ENCODE peak calls at places on chromosomes 1 and 21, in nine cellular contexts. X, H, O, E, S, C, I, G and N are unnamed samples.

GRCh38 chr1:54254055-54254454 is 54.1 kb downstream of the MRPL37 start:
- DNase-seq in X (no peak), H (no peak), O (no peak), E (no peak), S (no peak), C (peak), I (peak), G (no peak), N (peak)

GRCh38 chr1:177589166-177589565 is 380.7 kb downstream of the SEC16B start:
- DNase-seq in X (no peak), H (peak), O (no peak), E (no peak), S (no peak), C (no peak), I (no peak), G (no peak), N (no peak)

GRCh38 chr1:80453775-80454174 is 1347.0 kb upstream of the ADGRL2 start:
- DNase-seq in X (no peak), H (no peak), O (no peak), E (no peak), S (no peak), C (no peak), I (no peak), G (no peak), N (no peak)

GRCh38 chr21:17925900-17926299 is 106.7 kb upstream of the C21orf91 start:
- DNase-seq in X (no peak), H (no peak), O (no peak), E (no peak), S (no peak), C (peak), I (no peak), G (peak), N (peak)

GRCh38 chr1:87149166-87150065 is 179.3 kb upstream of the LMO4 start:
- DNase-seq in X (no peak), H (no peak), O (no peak), E (peak), S (no peak), C (peak), I (no peak), G (peak), N (peak)

GRCh38 chr1:197152662-197153061 is 6.2 kb upstream of the ASPM start:
- DNase-seq in X (no peak), H (no peak), O (no peak), E (no peak), S (no peak), C (no peak), I (no peak), G (no peak), N (no peak)

GRCh38 chr1:177170756-177171535 is at the start of gene BRINP2:
- DNase-seq in X (peak), H (peak), O (peak), E (peak), S (no peak), C (peak), I (peak), G (peak), N (peak)

GRCh38 chr1:195939844-195940243 is 668.4 kb downstream of the KCNT2 start:
- DNase-seq in X (no peak), H (no peak), O (no peak), E (peak), S (no peak), C (no peak), I (no peak), G (peak), N (peak)

GRCh38 chr1:55039342-55040082 is at the start of gene PCSK9:
- DNase-seq in X (peak), H (no peak), O (no peak), E (peak), S (no peak), C (no peak), I (no peak), G (peak), N (no peak)

GRCh38 chr1:91018006-91018405 is 3.8 kb downstream of the ZNF644 start:
- DNase-seq in X (no peak), H (no peak), O (no peak), E (no peak), S (no peak), C (no peak), I (no peak), G (peak), N (no peak)

GRCh38 chr1:241614572-241614971 is 25.6 kb downstream of the CHML start:
- DNase-seq in X (no peak), H (no peak), O (no peak), E (no peak), S (no peak), C (no peak), I (no peak), G (no peak), N (no peak)

GRCh38 chr1:77031101-77031662 is 163.9 kb downstream of the ST6GALNAC5 start:
- DNase-seq in X (no peak), H (no peak), O (no peak), E (no peak), S (no peak), C (no peak), I (no peak), G (peak), N (peak)

GRCh38 chr1:177983087-177983823 is 13.4 kb upstream of the SEC16B start:
- DNase-seq in X (no peak), H (no peak), O (no peak), E (no peak), S (no peak), C (no peak), I (no peak), G (peak), N (no peak)

GRCh38 chr1:151289991-151290708 is 8.1 kb downstream of the ZNF687 start:
- DNase-seq in X (no peak), H (no peak), O (no peak), E (no peak), S (no peak), C (no peak), I (no peak), G (no peak), N (no peak)

GRCh38 chr1:94743866-94744265 is 76.3 kb upstream of the SLC44A3 start:
- DNase-seq in X (no peak), H (no peak), O (no peak), E (no peak), S (no peak), C (no peak), I (no peak), G (peak), N (no peak)

GRCh38 chr21:42238185-42238934 is 19.4 kb downstream of the ABCG1 start:
- DNase-seq in X (no peak), H (no peak), O (no peak), E (no peak), S (no peak), C (no peak), I (no peak), G (no peak), N (no peak)

GRCh38 chr1:9024837-9025236 is 1.4 kb downstream of the SLC2A7 start:
- DNase-seq in X (no peak), H (no peak), O (no peak), E (no peak), S (no peak), C (no peak), I (no peak), G (no peak), N (no peak)
- TF ChIP-seq CTCF in X (no peak), H (no peak), O (no peak), E (no peak), S (no peak), C (no peak), I (no peak), G (no peak), N (no peak)

GRCh38 chr1:200262326-200262965 is 147.4 kb downstream of the ZNF281 start:
- DNase-seq in X (no peak), H (no peak), O (no peak), E (no peak), S (no peak), C (no peak), I (no peak), G (no peak), N (no peak)
- TF ChIP-seq CTCF in X (no peak), H (no peak), O (no peak), E (peak), S (no peak), C (peak), I (no peak), G (no peak), N (no peak)

GRCh38 chr21:34110594-34111202 is 37.3 kb downstream of the MRPS6 start:
- DNase-seq in X (no peak), H (no peak), O (no peak), E (no peak), S (no peak), C (no peak), I (no peak), G (no peak), N (no peak)
- TF ChIP-seq CTCF in X (no peak), H (no peak), O (no peak), E (no peak), S (no peak), C (no peak), I (no peak), G (no peak), N (no peak)

DNA sequence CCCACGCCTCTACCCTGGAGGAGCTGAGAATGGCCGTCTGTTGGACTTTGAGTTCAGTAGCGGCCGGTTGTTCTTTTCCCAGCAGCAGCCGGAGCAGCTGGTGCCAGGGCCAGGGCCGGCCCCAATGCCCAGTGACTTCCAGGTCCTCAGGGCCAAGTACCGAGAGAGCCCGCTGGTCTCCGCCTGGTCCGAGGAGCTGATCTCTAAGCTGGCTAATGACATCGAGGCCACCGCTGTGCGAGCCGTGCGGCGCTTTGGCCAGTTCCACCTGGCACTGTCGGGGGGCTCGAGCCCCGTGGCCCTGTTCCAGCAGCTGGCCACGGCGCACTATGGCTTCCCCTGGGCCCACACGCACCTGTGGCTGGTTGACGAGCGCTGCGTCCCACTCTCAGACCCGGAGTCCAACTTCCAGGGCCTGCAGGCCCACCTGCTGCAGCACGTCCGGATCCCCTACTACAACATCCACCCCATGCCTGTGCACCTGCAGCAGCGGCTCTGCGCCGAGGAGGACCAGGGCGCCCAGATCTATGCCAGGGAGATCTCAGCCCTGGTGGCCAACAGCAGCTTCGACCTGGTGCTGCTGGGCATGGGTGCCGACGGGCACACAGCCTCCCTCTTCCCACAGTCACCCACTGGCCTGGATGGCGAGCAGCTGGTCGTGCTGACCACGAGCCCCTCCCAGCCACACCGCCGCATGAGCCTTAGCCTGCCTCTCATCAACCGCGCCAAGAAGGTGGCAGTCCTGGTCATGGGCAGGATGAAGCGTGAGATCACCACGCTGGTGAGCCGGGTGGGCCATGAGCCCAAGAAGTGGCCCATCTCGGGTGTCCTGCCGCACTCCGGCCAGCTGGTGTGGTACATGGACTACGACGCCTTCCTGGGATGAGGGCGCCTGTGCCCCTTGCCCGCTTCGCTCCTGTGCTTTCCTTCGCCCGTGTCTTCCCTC is 28.4 kb upstream of the SPSB1 start:
- DNase-seq in X (no peak), H (no peak), O (no peak), E (no peak), S (no peak), C (no peak), I (no peak), G (no peak), N (no peak)
- TF ChIP-seq CTCF in X (no peak), H (no peak), O (no peak), E (no peak), S (no peak), C (no peak), I (no peak), G (no peak), N (no peak)

GRCh38 chr1:166838766-166839599 is at the start of gene POGK:
- DNase-seq in X (peak), H (peak), O (peak), E (peak), S (peak), C (peak), I (peak), G (peak), N (peak)

GRCh38 chr1:166839600-166840308 is 479 bp downstream of the POGK start:
- DNase-seq in X (peak), H (peak), O (peak), E (peak), S (peak), C (peak), I (peak), G (peak), N (peak)

GRCh38 chr1:166843769-166844596 is 4.7 kb downstream of the POGK start:
- DNase-seq in X (no peak), H (peak), O (no peak), E (no peak), S (no peak), C (no peak), I (no peak), G (no peak), N (no peak)

GRCh38 chr1:166843322-166843721 is 4.0 kb downstream of the POGK start:
- DNase-seq in X (no peak), H (no peak), O (no peak), E (no peak), S (no peak), C (no peak), I (no peak), G (no peak), N (no peak)

DNA sequence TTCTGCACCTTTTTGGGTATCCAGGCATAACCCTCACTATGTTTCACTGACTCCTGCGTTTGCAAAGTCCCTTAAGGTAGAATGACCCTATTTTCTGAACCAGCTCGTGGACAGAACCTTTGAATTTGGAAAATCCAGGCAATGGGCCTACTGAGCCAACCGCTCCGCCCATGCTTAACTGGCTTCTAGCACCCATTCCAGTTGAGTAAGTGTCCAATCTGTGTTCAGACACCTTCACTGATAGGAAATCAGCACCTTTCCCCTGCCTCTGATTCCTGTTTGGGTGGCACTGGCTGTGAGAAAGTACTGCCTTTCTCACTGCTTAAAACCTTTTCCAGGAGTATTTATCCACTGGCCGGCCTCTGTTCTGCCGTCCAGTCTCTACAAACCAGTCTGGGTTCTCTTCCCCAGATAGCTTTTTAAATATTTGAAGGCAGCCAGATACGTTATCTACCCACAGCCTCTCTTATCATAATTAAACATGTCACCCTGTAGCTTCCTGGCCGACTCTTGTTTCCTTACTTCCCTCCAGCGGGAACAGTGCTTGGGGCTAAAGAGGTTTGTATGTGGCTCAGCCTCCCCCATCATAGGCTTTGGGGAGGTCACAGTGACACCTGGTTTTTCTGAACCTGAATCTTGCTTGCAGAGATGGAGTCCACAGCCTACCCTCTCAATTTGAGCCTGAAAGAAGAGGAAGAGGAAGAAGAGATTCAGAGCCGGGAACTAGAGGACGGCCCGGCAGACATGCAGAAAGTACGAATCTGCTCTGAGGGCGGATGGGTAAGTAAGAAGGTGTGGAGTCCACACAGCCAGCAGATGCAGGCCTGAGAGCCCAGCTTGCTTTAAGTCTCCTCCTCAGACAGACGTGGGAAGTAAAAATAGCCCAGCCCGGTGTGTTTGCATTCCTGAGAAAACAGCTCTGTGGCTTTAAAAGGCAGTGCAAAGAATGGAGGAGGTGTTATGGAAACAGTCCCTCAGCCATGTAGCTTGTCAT is 1.3 kb downstream of the POGK start:
- DNase-seq in X (peak), H (peak), O (no peak), E (no peak), S (no peak), C (no peak), I (no peak), G (no peak), N (peak)
- TF ChIP-seq CTCF in X (no peak), H (no peak), O (no peak), E (no peak), S (no peak), C (no peak), I (no peak), G (no peak), N (no peak)

DNA sequence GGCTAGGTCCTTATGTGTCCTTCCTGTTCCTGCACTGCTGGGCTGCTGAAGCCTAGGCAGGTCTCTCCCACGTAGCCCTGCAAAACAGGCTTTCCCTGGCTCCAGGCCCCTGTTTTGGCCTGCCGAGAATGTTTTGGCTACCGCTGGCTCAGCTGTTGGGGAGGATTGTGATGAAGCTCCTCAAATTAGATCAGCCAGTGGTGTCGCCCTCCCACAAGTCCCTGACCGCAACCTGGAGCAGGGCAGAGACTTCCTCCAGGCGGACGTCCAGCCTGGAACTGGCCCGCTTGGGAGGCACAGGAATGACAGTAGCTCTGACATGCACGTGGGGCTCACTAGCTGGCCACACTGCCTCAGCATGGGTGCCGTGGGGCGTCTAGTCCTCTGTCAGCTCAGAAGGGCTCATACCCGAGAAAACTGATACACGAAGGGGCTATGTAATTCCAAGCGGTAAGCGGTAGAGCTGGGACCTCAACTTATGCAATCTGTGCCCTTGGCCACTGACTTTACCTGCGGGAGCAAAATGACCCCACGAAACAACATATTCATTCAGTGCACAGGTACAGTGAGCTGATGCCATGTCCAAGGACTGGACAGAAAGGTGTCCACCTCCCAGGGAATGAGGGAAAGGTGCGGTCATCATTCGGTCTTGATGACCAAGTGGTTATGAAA is 26.6 kb downstream of the DHRS3 start:
- DNase-seq in X (no peak), H (no peak), O (peak), E (no peak), S (peak), C (no peak), I (peak), G (no peak), N (no peak)
- TF ChIP-seq CTCF in X (no peak), H (no peak), O (peak), E (no peak), S (no peak), C (no peak), I (no peak), G (no peak), N (no peak)

DNA sequence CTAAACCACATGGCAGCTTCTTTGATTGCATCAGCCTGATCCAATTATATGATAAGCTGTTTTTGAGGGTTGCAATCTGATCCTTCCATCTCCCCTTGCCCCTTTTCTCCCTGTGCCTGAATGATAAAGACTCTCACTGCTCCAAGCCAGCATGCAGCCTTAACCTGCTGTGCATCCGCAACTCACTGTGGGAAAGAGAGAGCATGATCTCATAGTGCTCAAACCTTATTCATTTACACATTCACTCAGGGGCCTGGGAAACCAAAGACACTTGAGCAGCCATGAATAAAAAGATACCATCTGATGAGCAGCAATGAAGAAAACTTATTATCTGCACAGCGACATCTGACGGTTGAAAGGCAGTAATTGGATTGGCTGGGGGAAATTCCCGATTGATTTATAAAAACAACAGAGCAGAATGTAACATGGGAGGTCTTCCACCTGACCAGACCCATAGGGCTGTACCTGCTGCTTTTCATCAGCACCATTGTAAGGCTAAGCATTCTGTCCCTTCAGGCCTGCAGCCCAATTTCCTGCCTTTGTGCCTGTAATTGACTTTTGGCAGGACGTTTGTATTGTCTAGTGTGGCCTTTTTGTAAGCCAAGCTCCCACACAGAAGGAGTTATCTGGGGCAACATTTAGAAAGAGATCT is 62.5 kb downstream of the KIAA0040 start:
- DNase-seq in X (no peak), H (no peak), O (peak), E (peak), S (no peak), C (no peak), I (no peak), G (no peak), N (no peak)
- TF ChIP-seq CTCF in X (no peak), H (no peak), O (no peak), E (no peak), S (no peak), C (no peak), I (no peak), G (no peak), N (no peak)

GRCh38 chr21:45387506-45387905 is 17.5 kb upstream of the COL18A1 start:
- DNase-seq in X (no peak), H (no peak), O (no peak), E (no peak), S (no peak), C (no peak), I (peak), G (no peak), N (no peak)

GRCh38 chr21:45385549-45386050 is 19.4 kb upstream of the COL18A1 start:
- DNase-seq in X (no peak), H (no peak), O (peak), E (no peak), S (no peak), C (peak), I (peak), G (no peak), N (no peak)

GRCh38 chr21:45388011-45388521 is 16.9 kb upstream of the COL18A1 start:
- DNase-seq in X (no peak), H (no peak), O (peak), E (no peak), S (no peak), C (peak), I (peak), G (no peak), N (no peak)

GRCh38 chr21:45386336-45386727 is 18.6 kb upstream of the COL18A1 start:
- DNase-seq in X (no peak), H (no peak), O (peak), E (no peak), S (no peak), C (peak), I (no peak), G (no peak), N (no peak)

GRCh38 chr21:45386728-45387371 is 18.1 kb upstream of the COL18A1 start:
- DNase-seq in X (no peak), H (no peak), O (peak), E (no peak), S (peak), C (peak), I (peak), G (peak), N (peak)
- TF ChIP-seq CTCF in X (no peak), H (no peak), O (peak), E (no peak), S (no peak), C (no peak), I (peak), G (peak), N (no peak)

GRCh38 chr1:19643113-19643512 is 998 bp upstream of the NBL1 start:
- DNase-seq in X (no peak), H (peak), O (no peak), E (no peak), S (no peak), C (no peak), I (no peak), G (no peak), N (peak)
- TF ChIP-seq CTCF in X (no peak), H (no peak), O (no peak), E (no peak), S (no peak), C (no peak), I (no peak), G (no peak), N (no peak)

GRCh38 chr1:212434992-212435391 is 2.3 kb downstream of the NENF start:
- DNase-seq in X (no peak), H (no peak), O (no peak), E (no peak), S (no peak), C (no peak), I (no peak), G (no peak), N (no peak)
- TF ChIP-seq CTCF in X (no peak), H (no peak), O (no peak), E (no peak), S (no peak), C (no peak), I (no peak), G (no peak), N (no peak)